ENCODE peak calls at places on chromosomes 1 and 21, in eight cellular contexts. V, R, N, D, L, H, G and U are unnamed samples.

GRCh38 chr21:16124397-16125130 is 394.8 kb downstream of the USP25 start:
- DNase-seq in D (no peak), V (peak), N (no peak), L (no peak), G (no peak), H (no peak), R (no peak), U (no peak)

GRCh38 chr1:12437629-12438028 is 180.4 kb downstream of the DHRS3 start:
- DNase-seq in L (no peak), H (no peak), G (no peak), D (no peak), R (no peak), V (no peak), N (no peak), U (no peak)

GRCh38 chr1:47333922-47334764 is 553 bp downstream of the CMPK1 start:
- DNase-seq in H (peak), N (peak), L (peak), V (no peak), G (peak), D (peak), R (peak), U (peak)

GRCh38 chr1:2493218-2493617 is 17.1 kb downstream of the PLCH2 start:
- DNase-seq in L (no peak), D (no peak), V (no peak), N (no peak), H (no peak), G (no peak), R (no peak), U (no peak)

GRCh38 chr1:228463559-228464455 is 23.4 kb upstream of the RNF187 start:
- DNase-seq in L (no peak), N (peak), G (no peak), R (peak), D (no peak), H (no peak), V (no peak), U (peak)

GRCh38 chr1:73537400-73537799 is 660.6 kb downstream of the LRRIQ3 start:
- DNase-seq in V (no peak), G (no peak), H (no peak), D (no peak), R (no peak), L (no peak), N (no peak), U (no peak)

GRCh38 chr1:197614916-197615692 is 160.2 kb downstream of the DENND1B start:
- DNase-seq in D (no peak), V (peak), N (peak), G (peak), H (no peak), L (peak), R (peak), U (peak)

GRCh38 chr1:55055951-55056631 is 16.7 kb downstream of the PCSK9 start:
- DNase-seq in R (no peak), D (no peak), L (no peak), V (no peak), H (no peak), N (no peak), G (no peak), U (no peak)

GRCh38 chr1:83545450-83545849 is 453.5 kb downstream of the TTLL7 start:
- DNase-seq in L (no peak), N (no peak), V (no peak), G (peak), D (no peak), R (no peak), H (no peak), U (no peak)

GRCh38 chr1:32249831-32250525 is 1.1 kb upstream of the LCK start:
- DNase-seq in R (peak), D (no peak), H (peak), L (no peak), V (no peak), N (peak), G (no peak), U (no peak)

GRCh38 chr1:19029191-19030085 is 73.0 kb upstream of the IFFO2 start:
- DNase-seq in V (no peak), N (no peak), H (no peak), R (no peak), D (no peak), G (no peak), L (no peak), U (no peak)

GRCh38 chr1:64343105-64343960 is 126.6 kb upstream of the CACHD1 start:
- DNase-seq in R (no peak), V (peak), N (no peak), G (peak), H (no peak), L (no peak), D (no peak), U (no peak)